ENCODE peak calls at places on chromosome 18, in ten cellular contexts. T is body of pancreas, U is PC-3, E is heart right ventricle, S is right atrium auricular region, C is neural progenitor cell, L is fibroblast of lung, K is hepatocyte, J is endodermal cell, F is esophagus squamous epithelium. O is an unnamed sample.

GRCh38 chr18:61608306-61608705 is 275.1 kb downstream of the CDH20 start:
- DNase-seq in T (no peak), U (no peak), E (no peak), S (no peak), C (no peak), L (peak; percentile 19), K (no peak), J (no peak), F (no peak), O (no peak)

GRCh38 chr18:23710068-23710527 is 20.8 kb downstream of the LAMA3 start:
- DNase-seq in T (no peak), U (peak; percentile 89), E (no peak), S (no peak), C (no peak), L (peak; percentile 98), K (peak; percentile 43), J (no peak), F (no peak), O (no peak)

GRCh38 chr18:32803571-32803970 is 30.7 kb upstream of the KLHL14 start:
- DNase-seq in T (no peak), U (no peak), E (no peak), S (no peak), C (peak; percentile 74), L (peak; percentile 8), K (no peak), J (no peak), F (no peak), O (no peak)

GRCh38 chr18:24657461-24657860 is 197.0 kb downstream of the HRH4 start:
- DNase-seq in T (no peak), U (no peak), E (peak; percentile 26), S (no peak), C (no peak), L (no peak), K (no peak), J (no peak), F (no peak), O (no peak)

GRCh38 chr18:48609114-48609513 is 70.3 kb downstream of the CTIF start:
- DNase-seq in T (no peak), U (no peak), E (no peak), S (no peak), C (no peak), L (no peak), K (no peak), J (no peak), F (no peak), O (no peak)

GRCh38 chr18:10006261-10006903 is 92.6 kb downstream of the VAPA start:
- DNase-seq in T (peak; percentile 65), U (peak; percentile 27), E (no peak), S (no peak), C (no peak), L (peak; percentile 31), K (peak; percentile 23), J (no peak), F (no peak), O (no peak)

GRCh38 chr18:57447154-57447621 is 12.0 kb downstream of the ONECUT2 start:
- DNase-seq in T (no peak), U (no peak), E (no peak), S (no peak), C (peak; percentile 92), L (peak; percentile 28), K (peak; percentile 76), J (peak; percentile 95), F (no peak), O (no peak)

GRCh38 chr18:32549248-32549842 is 78.7 kb upstream of the GAREM1 start:
- DNase-seq in T (peak; percentile 66), U (peak; percentile 49), E (peak; percentile 18), S (no peak), C (peak; percentile 87), L (peak; percentile 20), K (peak; percentile 79), J (peak; percentile 86), F (no peak), O (peak; percentile 73)

GRCh38 chr18:35435420-35435819 is 58.3 kb upstream of the ZNF396 start:
- DNase-seq in T (no peak), U (no peak), E (no peak), S (no peak), C (no peak), L (no peak), K (no peak), J (no peak), F (no peak), O (no peak)
- H3K4me1 ChIP-seq in T (no peaks in the 10 kb centered on the region), U (peaks cover 44% of the 10 kb centered on the region), E (no peaks in the 10 kb centered on the region), S (no peaks in the 10 kb centered on the region), C (no peaks in the 10 kb centered on the region), L (no peaks in the 10 kb centered on the region), K (no peaks in the 10 kb centered on the region), J (peaks cover 9% of the 10 kb centered on the region), F (no peaks in the 10 kb centered on the region), O (no peaks in the 10 kb centered on the region)

GRCh38 chr18:11327656-11328055 is 178.3 kb upstream of the PIEZO2 start:
- DNase-seq in T (no peak), U (no peak), E (peak; percentile 16), S (no peak), C (no peak), L (peak; percentile 75), K (no peak), J (no peak), F (no peak), O (no peak)

GRCh38 chr18:11322716-11323115 is 173.3 kb upstream of the PIEZO2 start:
- DNase-seq in T (no peak), U (no peak), E (no peak), S (no peak), C (no peak), L (no peak), K (no peak), J (peak; percentile 76), F (no peak), O (no peak)

GRCh38 chr18:11323359-11323819 is 174.0 kb upstream of the PIEZO2 start:
- DNase-seq in T (peak; percentile 42), U (peak; percentile 12), E (no peak), S (no peak), C (no peak), L (peak; percentile 80), K (peak; percentile 68), J (peak; percentile 88), F (no peak), O (no peak)

GRCh38 chr18:11324510-11324909 is 175.1 kb upstream of the PIEZO2 start:
- DNase-seq in T (no peak), U (no peak), E (no peak), S (no peak), C (no peak), L (peak; percentile 24), K (no peak), J (no peak), F (no peak), O (no peak)

DNA sequence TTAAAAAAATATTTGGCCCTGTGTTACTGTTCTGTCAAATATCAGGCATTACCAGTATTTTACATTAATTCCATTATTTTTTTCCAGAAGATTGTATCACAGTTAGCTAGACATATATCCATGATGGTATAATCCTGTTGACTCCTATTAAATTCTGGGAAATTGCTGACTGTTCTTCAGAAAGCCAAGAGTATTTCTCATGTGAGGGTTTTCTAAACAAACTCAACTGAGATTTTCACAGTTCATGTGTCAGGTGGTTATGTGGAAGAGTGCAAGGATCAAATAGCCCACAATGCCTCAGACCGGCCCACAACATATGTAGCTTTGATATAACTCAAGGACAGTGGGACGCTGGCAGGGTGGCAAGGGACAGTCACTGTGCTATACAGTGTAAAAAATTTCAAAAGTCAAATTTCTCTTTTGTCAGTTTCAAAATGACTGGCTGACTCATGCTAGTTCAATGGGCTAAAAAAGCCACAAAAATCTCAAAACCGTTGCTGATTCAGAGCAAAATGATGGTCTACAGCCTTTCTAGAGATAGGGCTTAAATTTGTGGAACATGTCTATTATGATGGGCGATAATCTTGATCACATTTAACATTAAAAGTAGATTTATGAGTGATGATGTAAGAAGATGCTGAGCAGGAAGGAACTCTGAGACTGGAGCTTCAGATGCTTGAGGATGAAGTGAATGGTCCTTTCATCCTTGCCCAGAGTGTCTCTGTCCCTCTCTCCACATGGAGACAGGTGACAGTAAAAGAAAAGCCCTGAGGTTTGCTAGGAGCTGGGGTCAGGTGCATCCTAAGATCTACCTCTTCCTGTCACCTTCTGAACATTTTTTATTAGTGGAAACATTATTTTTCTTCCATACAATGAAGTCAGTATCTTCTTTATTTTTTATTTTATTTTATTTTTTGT is 175.8 kb upstream of the PIEZO2 start:
- DNase-seq in T (no peak), U (peak; percentile 61), E (no peak), S (no peak), C (no peak), L (peak; percentile 94), K (no peak), J (no peak), F (no peak), O (no peak)
- H3K4me1 ChIP-seq in T (peaks cover 10% of the 10 kb centered on the region), U (peaks cover 21% of the 10 kb centered on the region), E (no peaks in the 10 kb centered on the region), S (no peaks in the 10 kb centered on the region), C (no peaks in the 10 kb centered on the region), L (peaks cover 18% of the 10 kb centered on the region), K (peaks cover 6% of the 10 kb centered on the region), J (peaks cover 12% of the 10 kb centered on the region), F (no peaks in the 10 kb centered on the region), O (no peaks in the 10 kb centered on the region)

GRCh38 chr18:63263444-63263843 is 56.1 kb downstream of the BCL2 start:
- DNase-seq in T (no peak), U (no peak), E (no peak), S (no peak), C (no peak), L (no peak), K (no peak), J (no peak), F (no peak), O (no peak)

GRCh38 chr18:63260075-63260754 is 59.4 kb downstream of the BCL2 start:
- DNase-seq in T (no peak), U (no peak), E (no peak), S (no peak), C (no peak), L (no peak), K (no peak), J (no peak), F (no peak), O (no peak)

GRCh38 chr18:63264871-63265270 is 54.7 kb downstream of the BCL2 start:
- DNase-seq in T (no peak), U (no peak), E (no peak), S (no peak), C (no peak), L (no peak), K (no peak), J (no peak), F (no peak), O (no peak)

GRCh38 chr18:63261029-63261428 is 58.5 kb downstream of the BCL2 start:
- DNase-seq in T (no peak), U (no peak), E (no peak), S (no peak), C (no peak), L (no peak), K (no peak), J (no peak), F (no peak), O (no peak)

GRCh38 chr18:63262369-63263335 is 56.9 kb downstream of the BCL2 start:
- DNase-seq in T (no peak), U (no peak), E (peak; percentile 41), S (no peak), C (no peak), L (no peak), K (no peak), J (no peak), F (no peak), O (no peak)
- H3K4me1 ChIP-seq in T (no peaks in the 10 kb centered on the region), U (peaks cover 21% of the 10 kb centered on the region), E (peaks cover 26% of the 10 kb centered on the region), S (no peaks in the 10 kb centered on the region), C (no peaks in the 10 kb centered on the region), L (no peaks in the 10 kb centered on the region), K (peaks cover 18% of the 10 kb centered on the region), J (no peaks in the 10 kb centered on the region), F (peaks cover 3% of the 10 kb centered on the region), O (no peaks in the 10 kb centered on the region)

DNA sequence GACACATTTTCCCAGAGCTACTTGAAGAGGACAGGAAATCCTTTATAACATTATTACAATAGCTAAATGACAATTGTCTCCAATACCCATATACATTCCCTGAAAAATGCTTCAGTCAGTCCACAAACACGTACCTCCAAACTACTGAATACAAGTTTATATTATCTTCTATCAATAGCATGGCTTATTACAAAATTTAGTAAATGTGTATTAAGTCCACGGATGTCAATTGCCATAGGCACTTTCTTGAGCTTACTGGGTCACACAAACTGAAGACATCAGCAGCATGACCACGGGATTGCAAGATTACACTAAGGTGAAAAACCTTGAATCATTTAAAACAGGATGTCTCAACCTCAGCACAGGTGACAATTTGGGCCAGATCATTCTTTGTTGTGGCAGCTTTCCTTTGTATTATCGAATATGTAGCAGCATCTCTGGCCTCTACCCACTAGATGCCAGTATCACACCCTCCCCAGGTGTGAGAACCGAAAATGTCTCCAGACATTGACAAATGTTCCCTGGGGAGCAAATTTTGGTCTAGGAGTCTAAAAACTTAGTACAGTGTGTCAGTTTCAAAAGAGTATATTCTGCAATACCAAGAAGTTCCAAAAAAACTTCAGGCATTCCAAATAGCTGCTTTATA is 1.4 kb downstream of the MBD2 start:
- DNase-seq in T (no peak), U (no peak), E (no peak), S (no peak), C (peak; percentile 16), L (no peak), K (peak; percentile 26), J (no peak), F (no peak), O (no peak)
- H3K4me1 ChIP-seq in T (peaks cover 50% of the 10 kb centered on the region), U (peaks cover 23% of the 10 kb centered on the region), E (peaks cover 34% of the 10 kb centered on the region), S (no peaks in the 10 kb centered on the region), C (peaks cover 25% of the 10 kb centered on the region), L (no peaks in the 10 kb centered on the region), K (peaks cover 17% of the 10 kb centered on the region), J (peaks cover 8% of the 10 kb centered on the region), F (peaks cover 17% of the 10 kb centered on the region), O (peaks cover 24% of the 10 kb centered on the region)